ENCODE peak calls at places on chromosomes 6 and 20, in seven cellular contexts. B is activated CD4-positive, alpha-beta memory T cell treated with anti-CD3 and anti-CD28 coated beads for 36 hours; M is stimulated activated CD8-positive, alpha-beta memory T cell treated with anti-CD3 and anti-CD28 coated beads, Interleukin-7, amount 100 ng/mL, for 1 hour; R is CD8-positive, alpha-beta T cell; S is NCI-H526 treated with DMSO at 0.1 percent for 48 hours; P is activated CD4-positive, alpha-beta T cell treated with anti-CD3 and anti-CD28 coated beads for 36 hours; T is GM23338. V is an unnamed sample.

GRCh38 chr6:143961868-143962643 is 46.0 kb downstream of the PLAGL1 start:
- DNase-seq in B (no peak), M (no peak), R (no peak), S (peak), P (no peak), T (no peak), V (no peak)

GRCh38 chr6:73491371-73491770 is 29.5 kb downstream of the EEF1A1 start:
- DNase-seq in B (no peak), M (no peak), R (no peak), S (no peak), P (no peak), T (no peak), V (no peak)

GRCh38 chr6:26355366-26355765 is 9.6 kb upstream of the BTN3A2 start:
- DNase-seq in B (no peak), M (no peak), R (no peak), S (no peak), P (no peak), T (no peak), V (no peak)

GRCh38 chr20:37524221-37524700 is 3.2 kb downstream of the NNAT start:
- DNase-seq in B (no peak), M (no peak), R (no peak), S (no peak), P (no peak), T (no peak), V (no peak)

GRCh38 chr6:111558690-111559192 is 46.9 kb downstream of the TRAF3IP2 start:
- DNase-seq in B (no peak), M (no peak), R (no peak), S (no peak), P (no peak), T (no peak), V (no peak)

GRCh38 chr6:13687917-13688351 is 23.7 kb downstream of the RANBP9 start:
- DNase-seq in B (no peak), M (no peak), R (no peak), S (no peak), P (no peak), T (no peak), V (no peak)

GRCh38 chr6:132011582-132011981 is 60.4 kb upstream of the CCN2 start:
- DNase-seq in B (no peak), M (no peak), R (no peak), S (no peak), P (no peak), T (no peak), V (no peak)

GRCh38 chr20:9919271-9920014 is 80.6 kb upstream of the PAK5 start:
- DNase-seq in B (no peak), M (no peak), R (no peak), S (no peak), P (no peak), T (no peak), V (no peak)

GRCh38 chr20:32333988-32334885 is 23.9 kb upstream of the ASXL1 start:
- DNase-seq in B (peak), M (no peak), R (peak), S (no peak), P (peak), T (no peak), V (no peak)

GRCh38 chr6:168148231-168148849 is 69.3 kb upstream of the FRMD1 start:
- DNase-seq in B (no peak), M (no peak), R (peak), S (no peak), P (no peak), T (no peak), V (no peak)

GRCh38 chr6:31899882-31900722 is 1.8 kb downstream of the ZBTB12 start:
- DNase-seq in B (peak), M (no peak), R (no peak), S (no peak), P (peak), T (no peak), V (peak)

GRCh38 chr20:10375191-10375590 is 58.8 kb downstream of the MKKS start:
- DNase-seq in B (no peak), M (no peak), R (no peak), S (no peak), P (no peak), T (no peak), V (no peak)

GRCh38 chr6:138509371-138509770 is 10.1 kb upstream of the NHSL1 start:
- DNase-seq in B (peak), M (no peak), R (no peak), S (peak), P (peak), T (peak), V (no peak)

GRCh38 chr6:18277181-18278006 is 13.1 kb upstream of the DEK start:
- DNase-seq in B (no peak), M (no peak), R (no peak), S (no peak), P (no peak), T (peak), V (peak)

GRCh38 chr6:34350100-34350936 is 42.2 kb downstream of the NUDT3 start:
- DNase-seq in B (no peak), M (no peak), R (no peak), S (no peak), P (no peak), T (no peak), V (no peak)

GRCh38 chr6:474454-475185 is 83.1 kb downstream of the IRF4 start:
- DNase-seq in B (peak), M (peak), R (peak), S (no peak), P (peak), T (no peak), V (peak)

GRCh38 chr6:83231146-83231545 is 38.0 kb downstream of the RWDD2A start:
- DNase-seq in B (no peak), M (no peak), R (no peak), S (no peak), P (no peak), T (no peak), V (no peak)

GRCh38 chr6:133891814-133892443 is 3.0 kb downstream of the TCF21 start:
- DNase-seq in B (no peak), M (no peak), R (no peak), S (no peak), P (no peak), T (no peak), V (no peak)

GRCh38 chr6:18243302-18243893 is 20.9 kb downstream of the DEK start:
- DNase-seq in B (no peak), M (no peak), R (no peak), S (no peak), P (no peak), T (no peak), V (no peak)

GRCh38 chr20:46286380-46286779 is 21.9 kb downstream of the CDH22 start:
- DNase-seq in B (no peak), M (no peak), R (no peak), S (no peak), P (no peak), T (no peak), V (no peak)

GRCh38 chr6:81981812-81982211 is 229.3 kb upstream of the TENT5A start:
- DNase-seq in B (no peak), M (no peak), R (no peak), S (no peak), P (no peak), T (no peak), V (no peak)

GRCh38 chr6:14464049-14464448 is 346.5 kb downstream of the CD83 start:
- DNase-seq in B (no peak), M (no peak), R (no peak), S (no peak), P (peak), T (peak), V (peak)

GRCh38 chr20:45704969-45705637 is at the start of gene WFDC10B:
- DNase-seq in B (no peak), M (no peak), R (no peak), S (no peak), P (no peak), T (no peak), V (no peak)

GRCh38 chr6:139152088-139152891 is 17.4 kb downstream of the HECA start:
- DNase-seq in B (no peak), M (no peak), R (no peak), S (no peak), P (no peak), T (no peak), V (no peak)